ENCODE peak calls at places on chromosomes 4 and X, in four cellular contexts. One of them, this sample, is unnamed. For H3K4me1, the result is how much of the 10 kb centered on the place peaks cover.

GRCh38 chrX:38900719-38901118 is 99.5 kb downstream of the MID1IP1 start:
- DNase-seq in lung: no peak
- DNase-seq in uterus: no peak
- DNase-seq in aorta: no peak
- DNase-seq in this sample: no peak

GRCh38 chrX:115233497-115234219 is at the start of gene LRCH2:
- DNase-seq in lung: no peak
- DNase-seq in aorta: peak
- DNase-seq in uterus: peak
- DNase-seq in this sample: no peak

GRCh38 chr4:128517739-128518510 is 230.3 kb upstream of the PGRMC2 start:
- DNase-seq in aorta: peak
- DNase-seq in lung: peak
- DNase-seq in uterus: peak
- DNase-seq in this sample: peak

GRCh38 chrX:136028383-136028984 is 43.2 kb downstream of the SLC9A6 start:
- DNase-seq in aorta: no peak
- DNase-seq in lung: no peak
- DNase-seq in uterus: no peak
- DNase-seq in this sample: no peak

GRCh38 chr4:86048426-86048825 is 311.4 kb downstream of the MAPK10 start:
- DNase-seq in aorta: no peak
- DNase-seq in lung: no peak
- DNase-seq in uterus: no peak
- DNase-seq in this sample: no peak

GRCh38 chrX:53193093-53193492 is 31.9 kb downstream of the KDM5C start:
- DNase-seq in lung: no peak
- DNase-seq in aorta: no peak
- DNase-seq in uterus: no peak
- DNase-seq in this sample: no peak

GRCh38 chrX:123989235-123989634 is 27.7 kb downstream of the STAG2 start:
- DNase-seq in uterus: no peak
- DNase-seq in aorta: no peak
- DNase-seq in lung: no peak
- DNase-seq in this sample: no peak

GRCh38 chr4:148112231-148112982 is 329.8 kb downstream of the NR3C2 start:
- DNase-seq in aorta: no peak
- DNase-seq in uterus: no peak
- DNase-seq in lung: no peak
- DNase-seq in this sample: no peak

GRCh38 chr4:15420642-15421041 is 7.2 kb upstream of the C1QTNF7 start:
- DNase-seq in uterus: no peak
- DNase-seq in lung: no peak
- DNase-seq in aorta: no peak
- DNase-seq in this sample: no peak

GRCh38 chr4:37726666-37727065 is 40.5 kb upstream of the RELL1 start:
- DNase-seq in aorta: no peak
- DNase-seq in uterus: no peak
- DNase-seq in lung: no peak
- DNase-seq in this sample: no peak

GRCh38 chr4:121796283-121796682 is 4.8 kb upstream of the EXOSC9 start:
- DNase-seq in uterus: no peak
- DNase-seq in aorta: no peak
- DNase-seq in lung: no peak
- DNase-seq in this sample: no peak

GRCh38 chr4:121790976-121791375 is 10.1 kb upstream of the EXOSC9 start:
- DNase-seq in uterus: no peak
- DNase-seq in lung: no peak
- DNase-seq in aorta: no peak
- DNase-seq in this sample: no peak

GRCh38 chr4:121792966-121793365 is 8.2 kb upstream of the EXOSC9 start:
- DNase-seq in aorta: no peak
- DNase-seq in lung: no peak
- DNase-seq in uterus: no peak
- DNase-seq in this sample: no peak

GRCh38 chr4:121791481-121791880 is 9.6 kb upstream of the EXOSC9 start:
- DNase-seq in uterus: no peak
- DNase-seq in lung: no peak
- DNase-seq in aorta: no peak
- DNase-seq in this sample: no peak

DNA sequence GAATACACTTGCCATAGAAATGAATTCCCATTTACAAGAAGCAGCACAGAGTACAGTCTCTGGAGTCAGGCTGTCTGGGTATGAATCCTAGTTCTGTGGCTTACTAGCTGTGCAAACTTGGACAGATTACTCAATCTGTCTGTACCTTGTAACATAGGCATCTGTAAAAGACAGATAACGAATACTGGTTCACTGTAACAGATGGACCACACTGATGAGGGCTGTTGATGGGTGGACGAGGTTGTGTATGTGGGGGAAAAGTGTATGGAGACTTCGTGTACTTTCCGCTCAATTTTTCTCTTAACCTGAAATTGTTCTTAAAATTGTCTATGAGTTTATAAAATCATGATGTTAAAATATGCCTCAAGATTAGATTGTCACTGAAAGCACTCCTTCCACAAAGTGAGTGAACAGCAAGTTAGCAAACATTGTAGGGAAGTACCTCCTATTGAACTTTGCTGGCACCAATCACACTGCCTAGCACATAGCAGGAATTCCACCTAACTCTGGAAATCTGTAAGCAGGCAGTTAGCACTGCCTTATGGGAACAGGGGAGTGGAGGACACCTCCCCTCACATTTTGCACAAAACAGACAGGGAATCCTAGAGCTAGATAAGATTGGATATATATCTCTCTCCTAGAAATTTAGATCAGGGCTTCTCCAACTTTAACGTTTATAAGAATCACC is 6.5 kb upstream of the EXOSC9 start:
- DNase-seq in lung: no peak
- DNase-seq in uterus: no peak
- DNase-seq in aorta: no peak
- DNase-seq in this sample: peak
- H3K4me1 ChIP-seq in lung: under half
- H3K4me1 ChIP-seq in uterus: under half
- H3K4me1 ChIP-seq in aorta: under half
- H3K4me1 ChIP-seq in this sample: under half

DNA sequence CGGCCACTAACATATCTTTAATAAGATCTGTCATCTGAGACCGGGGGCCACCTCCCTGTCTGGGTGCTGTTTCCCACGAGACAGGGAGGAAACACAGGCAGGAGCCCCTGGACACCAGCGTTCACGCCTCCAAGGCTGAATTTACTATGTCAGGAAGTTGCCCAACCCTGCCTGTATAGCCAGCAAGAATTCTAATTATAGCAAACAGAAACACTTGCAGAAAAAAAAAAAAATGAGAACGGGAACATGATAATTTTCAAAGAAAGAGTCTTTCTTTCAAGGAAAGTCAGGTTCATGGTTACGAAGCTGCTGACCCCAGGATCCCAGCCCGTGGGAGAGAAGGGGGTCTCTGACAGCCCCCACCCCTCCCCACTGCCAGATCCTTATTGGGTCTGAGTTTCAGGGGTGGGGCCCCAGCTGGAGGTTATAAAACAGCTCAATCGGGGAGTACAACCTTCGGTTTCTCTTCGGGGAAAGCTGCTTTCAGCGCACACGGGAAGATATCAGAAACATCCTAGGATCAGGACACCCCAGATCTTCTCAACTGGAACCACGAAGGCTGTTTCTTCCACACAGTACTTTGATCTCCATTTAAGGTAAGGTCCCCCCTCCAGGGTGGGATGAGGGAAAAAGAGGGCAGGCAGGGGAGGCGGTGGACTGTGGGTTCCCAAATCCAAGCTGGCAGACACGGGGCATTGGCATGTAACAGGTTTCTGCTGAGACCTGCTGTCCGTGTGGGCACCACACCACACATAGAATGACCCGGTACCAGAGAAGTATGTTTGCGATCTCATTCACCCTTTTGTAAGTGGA is at the start of gene IL3RA:
- DNase-seq in uterus: no peak
- DNase-seq in aorta: peak
- DNase-seq in lung: peak
- DNase-seq in this sample: no peak
- H3K4me1 ChIP-seq in uterus: under half
- H3K4me1 ChIP-seq in aorta: under half
- H3K4me1 ChIP-seq in lung: under half
- H3K4me1 ChIP-seq in this sample: under half

DNA sequence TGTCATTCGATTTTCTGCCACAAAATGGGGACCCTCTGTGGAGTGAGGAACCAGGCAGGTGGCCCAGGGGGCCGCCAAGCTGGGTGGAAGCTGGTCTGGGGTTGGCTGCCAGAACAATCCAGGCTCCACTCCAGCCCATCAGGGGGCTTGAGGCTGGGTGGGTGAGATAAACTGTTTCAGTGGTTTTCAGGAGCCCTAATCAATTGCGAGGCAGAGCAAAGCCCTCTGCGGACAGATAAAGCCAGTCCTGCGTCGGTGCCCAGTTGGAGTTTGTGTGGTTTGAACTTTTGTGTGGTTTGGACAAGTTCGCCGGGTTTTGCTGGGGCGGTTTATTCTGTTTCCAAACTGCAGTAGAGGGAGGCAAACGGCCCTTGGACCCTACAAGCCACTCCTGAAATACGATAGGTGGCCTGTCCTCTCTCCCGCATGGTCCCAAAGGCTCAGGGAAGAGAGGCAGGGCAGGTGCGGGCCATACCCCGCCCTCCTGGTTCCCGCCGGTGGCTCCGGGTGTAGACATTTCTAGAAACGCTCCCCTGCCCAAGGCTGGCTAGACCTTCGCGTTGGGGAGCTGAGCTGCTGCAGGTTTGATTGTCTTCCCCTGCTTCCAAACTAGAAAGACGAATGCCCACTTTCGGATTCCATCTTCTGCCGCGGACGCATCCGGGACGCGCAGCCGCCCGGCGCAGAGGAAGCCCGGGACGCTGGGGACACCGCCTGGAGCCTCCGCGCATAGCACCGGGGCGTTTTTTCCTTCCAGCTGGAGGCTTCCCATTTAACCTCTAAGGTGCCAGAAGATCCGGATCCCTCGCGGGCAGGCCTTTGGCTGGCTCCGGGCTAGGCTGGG is 169.0 kb upstream of the BCOR start:
- DNase-seq in lung: peak
- DNase-seq in uterus: peak
- DNase-seq in aorta: peak
- DNase-seq in this sample: peak
- H3K4me1 ChIP-seq in lung: under half
- H3K4me1 ChIP-seq in uterus: under half
- H3K4me1 ChIP-seq in aorta: under half
- H3K4me1 ChIP-seq in this sample: under half

GRCh38 chr4:10097906-10098769 is 18.5 kb downstream of the WDR1 start:
- DNase-seq in aorta: no peak
- DNase-seq in uterus: no peak
- DNase-seq in lung: no peak
- DNase-seq in this sample: no peak
- H3K4me1 ChIP-seq in aorta: under half
- H3K4me1 ChIP-seq in uterus: under half
- H3K4me1 ChIP-seq in lung: under half
- H3K4me1 ChIP-seq in this sample: under half

GRCh38 chr4:2836391-2836859 is 7.2 kb upstream of the ADD1 start:
- DNase-seq in aorta: peak
- DNase-seq in uterus: peak
- DNase-seq in lung: no peak
- DNase-seq in this sample: no peak
- H3K4me1 ChIP-seq in aorta: under half
- H3K4me1 ChIP-seq in uterus: under half
- H3K4me1 ChIP-seq in lung: under half
- H3K4me1 ChIP-seq in this sample: under half

GRCh38 chr4:72311291-72311690 is 257.7 kb downstream of the ADAMTS3 start:
- DNase-seq in lung: no peak
- DNase-seq in aorta: no peak
- DNase-seq in uterus: no peak
- DNase-seq in this sample: no peak
- H3K4me1 ChIP-seq in lung: under half
- H3K4me1 ChIP-seq in aorta: under half
- H3K4me1 ChIP-seq in uterus: under half
- H3K4me1 ChIP-seq in this sample: under half

DNA sequence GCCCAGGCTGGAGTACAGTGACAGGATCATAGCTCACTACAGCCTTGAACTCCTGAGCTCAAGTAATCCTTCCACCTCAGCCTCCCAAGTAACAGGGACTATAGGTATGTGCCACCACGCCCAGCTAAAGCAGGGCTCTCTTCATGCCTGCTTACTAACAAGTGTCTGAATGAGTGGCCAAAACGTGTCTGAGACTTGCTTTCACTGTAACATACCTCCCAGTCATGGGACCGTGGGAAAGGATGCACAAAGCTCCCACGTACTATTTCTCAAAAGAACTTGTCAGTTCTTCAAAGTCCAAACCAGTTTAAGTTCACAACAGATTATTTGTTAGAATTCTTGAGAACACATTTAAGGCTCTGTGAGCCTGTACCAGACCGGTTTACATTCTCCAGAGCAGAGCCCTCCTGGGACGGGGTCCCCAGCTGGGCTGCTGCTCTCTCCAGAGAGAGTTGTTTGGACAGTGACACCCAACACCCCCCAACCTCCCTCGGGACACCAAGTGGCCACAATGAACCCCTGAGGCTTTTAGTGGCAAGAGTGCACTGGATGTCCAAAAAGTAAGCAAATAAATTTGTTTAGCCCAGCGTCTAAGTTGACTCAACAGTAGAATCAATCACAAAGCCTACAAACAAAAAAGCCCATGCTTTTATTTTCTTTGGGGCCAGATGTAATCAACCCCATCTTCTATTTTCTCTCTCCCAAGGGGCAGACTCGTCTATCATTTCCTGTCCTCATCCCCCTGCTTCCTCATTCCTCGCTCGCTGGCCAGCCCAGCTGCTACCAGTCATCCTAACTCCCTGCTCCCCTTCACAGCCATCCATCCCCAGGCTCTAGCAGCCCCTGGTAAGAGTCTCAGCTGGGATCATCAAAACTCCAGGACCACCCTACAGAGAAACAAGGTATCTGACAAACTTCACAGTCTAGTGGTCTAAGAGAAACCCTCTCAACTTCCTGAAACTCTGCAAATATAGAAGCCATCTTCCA is 23.9 kb downstream of the SH3KBP1 start:
- DNase-seq in uterus: no peak
- DNase-seq in lung: no peak
- DNase-seq in aorta: no peak
- DNase-seq in this sample: no peak
- H3K4me1 ChIP-seq in uterus: under half
- H3K4me1 ChIP-seq in lung: under half
- H3K4me1 ChIP-seq in aorta: under half
- H3K4me1 ChIP-seq in this sample: under half

GRCh38 chrX:19765628-19766027 is 121.8 kb downstream of the SH3KBP1 start:
- DNase-seq in aorta: no peak
- DNase-seq in lung: no peak
- DNase-seq in uterus: no peak
- DNase-seq in this sample: no peak
- H3K4me1 ChIP-seq in aorta: under half
- H3K4me1 ChIP-seq in lung: under half
- H3K4me1 ChIP-seq in uterus: under half
- H3K4me1 ChIP-seq in this sample: under half

GRCh38 chrX:103536732-103537131 is 17.4 kb upstream of the RAB40A start:
- DNase-seq in aorta: no peak
- DNase-seq in uterus: no peak
- DNase-seq in lung: no peak
- DNase-seq in this sample: no peak

GRCh38 chrX:103540145-103540544 is 20.9 kb upstream of the RAB40A start:
- DNase-seq in aorta: no peak
- DNase-seq in lung: no peak
- DNase-seq in uterus: no peak
- DNase-seq in this sample: no peak

GRCh38 chrX:103539695-103540094 is 20.4 kb upstream of the RAB40A start:
- DNase-seq in uterus: no peak
- DNase-seq in aorta: no peak
- DNase-seq in lung: no peak
- DNase-seq in this sample: no peak

GRCh38 chrX:103537871-103538387 is 18.6 kb upstream of the RAB40A start:
- DNase-seq in uterus: no peak
- DNase-seq in aorta: no peak
- DNase-seq in lung: no peak
- DNase-seq in this sample: no peak

GRCh38 chrX:103538728-103539127 is 19.4 kb upstream of the RAB40A start:
- DNase-seq in uterus: no peak
- DNase-seq in lung: no peak
- DNase-seq in aorta: no peak
- DNase-seq in this sample: no peak
- H3K4me1 ChIP-seq in uterus: under half
- H3K4me1 ChIP-seq in lung: under half
- H3K4me1 ChIP-seq in aorta: under half
- H3K4me1 ChIP-seq in this sample: under half

This sample was measured in Caco-2.